ENCODE peak calls at places on chromosome X, in five cellular contexts. Q is foreskin fibroblast, L is ELF-1, P is cardiac fibroblast, R is lower leg skin. K is an unnamed sample.

GRCh38 chrX:48474127-48474526 is 1.9 kb upstream of the FTSJ1 start:
- DNase-seq in L (peak), Q (peak), P (peak), R (no peak), K (no peak)

GRCh38 chrX:103913356-103914020 is 48.9 kb upstream of the TMSB15B start:
- DNase-seq in Q (peak), P (no peak), R (no peak), L (peak), K (peak)

GRCh38 chrX:150712619-150713018 is 19.4 kb downstream of the MTMR1 start:
- DNase-seq in R (no peak), L (no peak), P (no peak), Q (no peak), K (no peak)

GRCh38 chrX:69032601-69033000 is 132.7 kb downstream of the PJA1 start:
- DNase-seq in R (no peak), Q (no peak), L (peak), P (no peak), K (no peak)

GRCh38 chrX:148069759-148070503 is 88.8 kb downstream of the FMR1NB start:
- DNase-seq in R (no peak), P (no peak), L (no peak), Q (no peak), K (no peak)

GRCh38 chrX:17369294-17369693 is 5.7 kb upstream of the NHS start:
- DNase-seq in L (no peak), P (no peak), Q (no peak), R (no peak), K (no peak)

GRCh38 chrX:154396948-154397887 is 959 bp upstream of the RPL10 start:
- DNase-seq in Q (peak), L (peak), P (peak), R (peak), K (peak)

GRCh38 chrX:2572740-2573139 is 72.0 kb upstream of the DHRSX start:
- DNase-seq in R (no peak), Q (peak), L (peak), P (peak), K (peak)

GRCh38 chrX:8084023-8084422 is 87.0 kb downstream of the VCX2 start:
- DNase-seq in R (no peak), L (no peak), P (peak), Q (peak), K (no peak)

GRCh38 chrX:151402719-151403390 is 5.8 kb downstream of the VMA21 start:
- DNase-seq in L (peak), P (no peak), Q (no peak), R (no peak), K (no peak)

GRCh38 chrX:13669246-13669689 is 16.3 kb downstream of the TCEANC start:
- DNase-seq in R (peak), P (peak), Q (peak), L (peak), K (peak)

GRCh38 chrX:153523269-153523668 is 5.8 kb downstream of the ATP2B3 start:
- DNase-seq in Q (no peak), L (no peak), R (no peak), P (no peak), K (no peak)

GRCh38 chrX:46433892-46434291 is 111.3 kb downstream of the ZNF674 start:
- DNase-seq in P (peak), R (no peak), L (no peak), Q (peak), K (peak)

GRCh38 chrX:40130207-40130606 is 32.4 kb upstream of the BCOR start:
- DNase-seq in L (no peak), P (peak), R (no peak), Q (peak), K (peak)

GRCh38 chrX:13938053-13938765 is 91.5 kb downstream of the GEMIN8 start:
- DNase-seq in L (peak), P (no peak), R (no peak), Q (peak), K (peak)

K was measured in AG08395.